ENCODE peak calls at places on chromosomes 3 and 15, in ten cellular contexts. G, V, R, Z, D, K, M, X, T and P are unnamed samples.

GRCh38 chr3:70754314-70754713 is 441.9 kb upstream of the MDFIC2 start:
- DNase-seq in T (no peak), Z (no peak), X (no peak), M (no peak), V (no peak), G (no peak), K (no peak), D (no peak), R (no peak), P (no peak)

GRCh38 chr3:196168808-196169391 is 42.3 kb downstream of the ZDHHC19 start:
- DNase-seq in M (peak), V (no peak), T (no peak), X (peak), D (no peak), G (peak), K (no peak), R (no peak), Z (no peak), P (no peak)

GRCh38 chr3:14587733-14588360 is 47.7 kb upstream of the GRIP2 start:
- DNase-seq in R (no peak), X (peak), T (no peak), K (no peak), G (no peak), V (no peak), D (no peak), M (no peak), Z (no peak), P (no peak)

GRCh38 chr3:12829886-12830784 is 11.2 kb downstream of the RPL32 start:
- DNase-seq in X (no peak), T (no peak), K (no peak), R (no peak), V (no peak), G (no peak), M (no peak), Z (peak), D (no peak), P (no peak)

GRCh38 chr3:187828571-187829452 is 83.5 kb upstream of the BCL6 start:
- DNase-seq in M (no peak), R (no peak), T (no peak), G (no peak), D (no peak), V (peak), X (no peak), Z (no peak), K (no peak), P (peak)

GRCh38 chr3:158761350-158761749 is 29.1 kb upstream of the RARRES1 start:
- DNase-seq in K (no peak), X (no peak), T (no peak), V (no peak), D (no peak), M (no peak), Z (no peak), R (no peak), G (no peak), P (no peak)

GRCh38 chr15:90883971-90884718 is at the start of gene FES:
- DNase-seq in R (no peak), V (no peak), X (no peak), T (peak), K (no peak), Z (peak), D (no peak), G (no peak), M (no peak), P (peak)

GRCh38 chr3:129845956-129846355 is 47.6 kb downstream of the TMCC1 start:
- DNase-seq in V (no peak), K (no peak), D (no peak), T (no peak), Z (no peak), G (no peak), X (no peak), R (no peak), M (no peak), P (no peak)

GRCh38 chr3:123633530-123633929 is 48.7 kb upstream of the HACD2 start:
- DNase-seq in X (no peak), V (no peak), R (no peak), M (no peak), K (no peak), D (no peak), T (no peak), Z (no peak), G (no peak), P (no peak)

GRCh38 chr15:96767703-96768434 is 437.4 kb downstream of the NR2F2 start:
- DNase-seq in K (no peak), X (no peak), D (no peak), Z (no peak), V (no peak), M (no peak), G (no peak), T (no peak), R (peak), P (peak)